ENCODE peak calls at places on chromosome 22, in five cellular contexts. B is gastrocnemius medialis, U is thoracic aorta, G is heart left ventricle, M is AG04450. J is an unnamed sample.

GRCh38 chr22:49190816-49191505 is 636.7 kb downstream of the BRD1 start:
- DNase-seq in B (no peak), U (no peak), G (no peak), M (no peak), J (no peak)

GRCh38 chr22:24500251-24500820 is 5.2 kb downstream of the UPB1 start:
- DNase-seq in B (no peak), U (no peak), G (no peak), M (no peak), J (no peak)

GRCh38 chr22:46446799-46447198 is 90.6 kb downstream of the CELSR1 start:
- DNase-seq in B (no peak), U (no peak), G (no peak), M (no peak), J (no peak)

GRCh38 chr22:45218974-45219373 is 21.7 kb downstream of the KIAA0930 start:
- DNase-seq in B (no peak), U (no peak), G (no peak), M (no peak), J (no peak)

GRCh38 chr22:46833228-46833627 is 70.8 kb downstream of the TBC1D22A start:
- DNase-seq in B (no peak), U (no peak), G (no peak), M (no peak), J (no peak)

GRCh38 chr22:27523711-27524110 is 277.8 kb downstream of the MN1 start:
- DNase-seq in B (no peak), U (no peak), G (no peak), M (no peak), J (no peak)

GRCh38 chr22:46707827-46708570 is 30.1 kb downstream of the CERK start:
- DNase-seq in B (no peak), U (no peak), G (no peak), M (no peak), J (no peak)

GRCh38 chr22:24728790-24729637 is 45.5 kb downstream of the PIWIL3 start:
- DNase-seq in B (no peak), U (no peak), G (peak; percentile 75), M (peak; percentile 44), J (no peak)

GRCh38 chr22:26576026-26576680 is 13.8 kb downstream of the TPST2 start:
- DNase-seq in B (no peak), U (no peak), G (no peak), M (no peak), J (no peak)

GRCh38 chr22:37333724-37334460 is 51.6 kb downstream of the CYTH4 start:
- DNase-seq in B (no peak), U (no peak), G (no peak), M (no peak), J (no peak)

GRCh38 chr22:47558828-47559700 is 796.6 kb downstream of the TBC1D22A start:
- DNase-seq in B (no peak), U (no peak), G (no peak), M (no peak), J (no peak)

GRCh38 chr22:48929276-48929790 is 898.3 kb downstream of the BRD1 start:
- DNase-seq in B (no peak), U (no peak), G (no peak), M (no peak), J (no peak)

GRCh38 chr22:27903805-27904473 is 15.1 kb downstream of the PITPNB start:
- DNase-seq in B (no peak), U (no peak), G (no peak), M (no peak), J (no peak)

GRCh38 chr22:16562711-16563554 is 29.7 kb downstream of the CCT8L2 start:
- DNase-seq in B (no peak), U (no peak), G (peak; percentile 21), M (no peak), J (no peak)

GRCh38 chr22:27919943-27920755 is 1.1 kb upstream of the PITPNB start:
- DNase-seq in B (peak; percentile 67), U (no peak), G (peak; percentile 31), M (no peak), J (peak; percentile 26)

GRCh38 chr22:46107089-46107664 is 43.1 kb upstream of the PPARA start:
- DNase-seq in B (peak; percentile 93), U (no peak), G (peak; percentile 72), M (no peak), J (no peak)

GRCh38 chr22:36544107-36544620 is 15.2 kb upstream of the EIF3D start:
- DNase-seq in B (no peak), U (no peak), G (no peak), M (no peak), J (no peak)

GRCh38 chr22:24952837-24953293 is 349 bp downstream of the KIAA1671 start:
- DNase-seq in B (peak; percentile 29), U (no peak), G (peak; percentile 66), M (no peak), J (no peak)

GRCh38 chr22:25111579-25112517 is 87.8 kb upstream of the CRYBB3 start:
- DNase-seq in B (peak; percentile 75), U (peak; percentile 31), G (peak; percentile 42), M (no peak), J (no peak)

GRCh38 chr22:27791494-27792241 is 9.9 kb downstream of the MN1 start:
- DNase-seq in B (no peak), U (no peak), G (no peak), M (no peak), J (no peak)

DNA sequence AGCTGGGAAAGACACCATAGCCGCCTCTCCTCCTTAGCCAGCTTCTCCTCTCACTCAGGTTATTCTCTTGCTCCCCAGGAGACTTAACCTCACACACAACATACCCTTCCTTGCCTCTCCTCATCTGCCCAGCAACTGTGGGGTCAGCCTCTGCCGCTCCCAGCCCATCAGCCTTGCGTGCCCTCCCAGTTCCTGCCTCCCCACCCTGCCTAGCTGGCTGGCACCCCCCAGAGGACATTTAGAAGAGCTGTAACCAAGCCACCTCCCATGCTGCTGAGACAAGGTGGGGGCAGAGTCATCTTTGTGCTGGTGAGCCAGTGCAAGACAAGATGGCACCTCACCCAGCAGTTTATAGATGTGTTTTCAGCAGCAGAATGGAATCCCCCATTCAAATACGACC is 38.2 kb downstream of the TOM1 start:
- DNase-seq in B (no peak), U (no peak), G (no peak), M (no peak), J (no peak)
- TF ChIP-seq CTCF in B (no peak), U (no peak), G (no peak), M (no peak), J (no peak)

GRCh38 chr22:19139001-19139356 is 5.5 kb downstream of the ESS2 start:
- DNase-seq in B (no peak), U (no peak), G (no peak), M (no peak), J (no peak)

GRCh38 chr22:19136915-19137314 is 5.8 kb downstream of the TSSK2 start:
- DNase-seq in B (no peak), U (no peak), G (no peak), M (no peak), J (no peak)

GRCh38 chr22:19137384-19138216 is 6.5 kb downstream of the TSSK2 start:
- DNase-seq in B (no peak), U (no peak), G (no peak), M (no peak), J (no peak)

GRCh38 chr22:19139974-19140373 is 4.5 kb downstream of the ESS2 start:
- DNase-seq in B (no peak), U (no peak), G (no peak), M (no peak), J (no peak)

DNA sequence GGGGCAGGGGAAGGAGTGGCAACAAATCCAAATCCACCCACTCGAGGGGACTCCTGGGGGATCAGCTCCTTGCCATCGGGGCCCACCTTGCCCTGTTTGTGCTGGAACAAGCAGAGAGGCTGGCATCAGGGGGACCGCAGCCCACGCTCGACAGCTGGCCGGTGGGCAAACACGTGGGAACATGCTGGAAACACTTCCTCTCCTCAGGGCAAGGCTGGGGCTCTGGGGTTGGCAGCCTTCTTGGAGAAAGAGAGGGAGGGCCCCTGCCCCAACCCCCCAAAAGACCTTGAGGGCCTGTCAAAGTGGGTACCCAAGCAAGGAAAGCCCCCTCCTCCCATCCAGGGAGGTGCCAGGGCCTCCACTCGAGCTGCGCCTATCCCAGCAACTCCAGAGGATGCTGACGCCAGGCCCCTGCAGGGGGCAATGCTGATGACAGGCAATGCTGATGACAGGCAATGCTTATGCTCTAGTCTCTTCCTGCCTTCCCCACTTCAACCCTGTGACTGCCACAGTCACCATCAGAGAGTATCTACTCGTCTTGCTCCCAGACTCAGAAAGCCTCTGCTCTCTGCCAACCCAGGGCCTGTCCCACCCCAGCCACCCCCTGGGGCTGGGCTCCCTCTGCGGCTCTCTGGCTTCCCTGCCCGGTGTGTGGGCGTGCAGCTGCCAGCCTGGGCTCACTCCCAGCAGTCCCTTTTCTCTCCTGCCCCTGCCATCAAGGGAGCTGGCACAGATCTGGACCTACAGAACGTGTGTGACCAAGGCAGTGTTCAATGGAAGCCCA is 6.0 kb downstream of the ESS2 start:
- DNase-seq in B (no peak), U (no peak), G (no peak), M (no peak), J (no peak)
- TF ChIP-seq CTCF in B (no peak), U (no peak), G (no peak), M (no peak), J (no peak)

GRCh38 chr22:29989446-29989845 is 90.8 kb upstream of the HORMAD2 start:
- DNase-seq in B (no peak), U (no peak), G (no peak), M (no peak), J (no peak)
- TF ChIP-seq CTCF in B (no peak), U (no peak), G (no peak), M (no peak), J (no peak)

GRCh38 chr22:20178922-20179227 is 28.0 kb upstream of the CCDC188 start:
- DNase-seq in B (no peak), U (no peak), G (no peak), M (no peak), J (no peak)

GRCh38 chr22:20179455-20180244 is 28.8 kb upstream of the CCDC188 start:
- DNase-seq in B (no peak), U (no peak), G (no peak), M (no peak), J (no peak)

GRCh38 chr22:20180640-20181039 is 29.8 kb upstream of the CCDC188 start:
- DNase-seq in B (no peak), U (no peak), G (no peak), M (no peak), J (no peak)

GRCh38 chr22:20181194-20181931 is 30.5 kb upstream of the CCDC188 start:
- DNase-seq in B (no peak), U (no peak), G (no peak), M (no peak), J (no peak)

GRCh38 chr22:20180245-20180630 is 29.4 kb upstream of the CCDC188 start:
- DNase-seq in B (no peak), U (no peak), G (no peak), M (no peak), J (no peak)
- TF ChIP-seq CTCF in B (no peak), U (peak; percentile 13), G (peak; percentile 19), M (peak; percentile 14), J (peak; percentile 39)

DNA sequence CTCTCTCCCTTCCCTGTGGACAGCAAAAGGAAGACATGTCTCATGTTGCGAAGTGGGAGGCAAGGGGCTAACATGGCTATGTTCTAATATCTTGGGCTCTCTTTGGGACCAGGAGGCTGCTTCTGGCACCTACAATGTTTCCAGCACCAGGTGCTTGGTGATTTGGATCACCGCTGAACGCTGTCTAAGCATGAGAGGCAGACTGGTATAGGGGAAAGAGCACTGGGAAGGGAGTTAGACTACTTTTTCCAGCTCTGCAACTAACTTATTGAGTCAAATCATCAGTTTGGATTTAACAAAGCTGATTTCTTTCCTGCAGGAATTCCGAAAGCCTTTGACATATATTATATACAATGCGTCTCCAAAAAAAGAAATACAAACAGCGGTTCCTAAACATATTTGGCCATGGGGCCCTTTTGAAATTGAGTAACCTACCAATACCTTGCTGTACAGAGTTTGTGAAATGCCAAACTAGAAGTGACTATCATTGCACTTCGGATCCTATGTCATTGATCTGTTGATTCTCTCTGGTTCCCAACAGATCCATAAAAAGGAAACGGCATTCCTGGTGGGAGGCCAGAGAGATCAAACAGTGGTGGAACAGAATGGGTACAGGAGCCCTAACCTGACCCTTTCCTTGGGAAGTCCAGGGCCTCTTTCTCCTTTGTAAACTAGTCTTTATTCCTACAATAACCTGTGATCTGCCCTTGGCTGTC is 37.8 kb downstream of the FBXO7 start:
- DNase-seq in B (no peak), U (no peak), G (no peak), M (no peak), J (no peak)
- TF ChIP-seq CTCF in B (no peak), U (no peak), G (no peak), M (no peak), J (no peak)